ENCODE peak calls at places on chromosomes 13 and 19, in four cellular contexts. B, M, L and V are unnamed samples.

GRCh38 chr19:17471410-17472125 is 1.2 kb downstream of the SLC27A1 start:
- DNase-seq in B (no peak), M (no peak), L (no peak), V (no peak)

GRCh38 chr13:66264976-66265375 is 965.2 kb downstream of the PCDH9 start:
- DNase-seq in B (peak; percentile 1), M (no peak), L (no peak), V (no peak)

GRCh38 chr13:46953331-46953730 is 56.5 kb upstream of the HTR2A start:
- DNase-seq in B (no peak), M (no peak), L (no peak), V (no peak)

GRCh38 chr13:90201676-90202425 is 1145.6 kb upstream of the MIR17HG start:
- DNase-seq in B (no peak), M (no peak), L (no peak), V (no peak)

GRCh38 chr19:50325310-50326100 is 3.7 kb downstream of the KCNC3 start:
- DNase-seq in B (peak; percentile 13), M (peak; percentile 97), L (peak; percentile 97), V (peak; percentile 96)

GRCh38 chr19:46239193-46239767 is 9.7 kb downstream of the IGFL1 start:
- DNase-seq in B (no peak), M (no peak), L (no peak), V (no peak)

GRCh38 chr13:39892731-39893293 is 237.3 kb downstream of the COG6 start:
- DNase-seq in B (no peak), M (no peak), L (no peak), V (no peak)

GRCh38 chr13:33312150-33312908 is 26.8 kb upstream of the STARD13 start:
- DNase-seq in B (peak; percentile 37), M (no peak), L (no peak), V (peak; percentile 56)

GRCh38 chr13:82447452-82448030 is 1434.7 kb downstream of the SLITRK1 start:
- DNase-seq in B (no peak), M (no peak), L (no peak), V (no peak)

GRCh38 chr19:8459520-8460260 is 14.9 kb downstream of the HNRNPM start:
- DNase-seq in B (peak; percentile 86), M (no peak), L (no peak), V (no peak)

GRCh38 chr19:50285833-50286232 is 43.3 kb downstream of the KCNC3 start:
- DNase-seq in B (no peak), M (no peak), L (no peak), V (no peak)

GRCh38 chr19:16259385-16260159 is 61.9 kb downstream of the AP1M1 start:
- DNase-seq in B (no peak), M (no peak), L (no peak), V (no peak)

GRCh38 chr13:77698211-77699058 is 948 bp downstream of the SLAIN1 start:
- DNase-seq in B (no peak), M (peak; percentile 67), L (peak; percentile 57), V (peak; percentile 53)

GRCh38 chr19:1105217-1105872 is 1.6 kb downstream of the GPX4 start:
- DNase-seq in B (peak; percentile 35), M (no peak), L (no peak), V (no peak)

GRCh38 chr13:107824636-107825035 is 390.7 kb downstream of the LIG4 start:
- DNase-seq in B (no peak), M (no peak), L (no peak), V (no peak)

GRCh38 chr19:56874530-56874929 is 34.0 kb upstream of the PEG3 start:
- DNase-seq in B (no peak), M (no peak), L (no peak), V (no peak)

GRCh38 chr19:19459099-19459498 is 53.6 kb downstream of the GATAD2A start:
- DNase-seq in B (peak; percentile 73), M (no peak), L (no peak), V (no peak)

GRCh38 chr13:20989883-20990282 is 71.5 kb downstream of the LATS2 start:
- DNase-seq in B (no peak), M (no peak), L (no peak), V (no peak)

GRCh38 chr13:76637651-76638111 is 248.5 kb downstream of the KCTD12 start:
- DNase-seq in B (peak; percentile 1), M (no peak), L (no peak), V (no peak)

GRCh38 chr13:45396548-45397095 is 21.6 kb downstream of the SLC25A30 start:
- DNase-seq in B (peak; percentile 23), M (no peak), L (no peak), V (peak; percentile 83)

GRCh38 chr13:45391926-45392325 is 26.2 kb downstream of the SLC25A30 start:
- DNase-seq in B (no peak), M (no peak), L (no peak), V (no peak)

GRCh38 chr13:45398862-45399261 is 19.3 kb downstream of the SLC25A30 start:
- DNase-seq in B (no peak), M (no peak), L (no peak), V (no peak)

GRCh38 chr13:45392811-45393210 is 25.4 kb downstream of the SLC25A30 start:
- DNase-seq in B (no peak), M (no peak), L (no peak), V (no peak)

DNA sequence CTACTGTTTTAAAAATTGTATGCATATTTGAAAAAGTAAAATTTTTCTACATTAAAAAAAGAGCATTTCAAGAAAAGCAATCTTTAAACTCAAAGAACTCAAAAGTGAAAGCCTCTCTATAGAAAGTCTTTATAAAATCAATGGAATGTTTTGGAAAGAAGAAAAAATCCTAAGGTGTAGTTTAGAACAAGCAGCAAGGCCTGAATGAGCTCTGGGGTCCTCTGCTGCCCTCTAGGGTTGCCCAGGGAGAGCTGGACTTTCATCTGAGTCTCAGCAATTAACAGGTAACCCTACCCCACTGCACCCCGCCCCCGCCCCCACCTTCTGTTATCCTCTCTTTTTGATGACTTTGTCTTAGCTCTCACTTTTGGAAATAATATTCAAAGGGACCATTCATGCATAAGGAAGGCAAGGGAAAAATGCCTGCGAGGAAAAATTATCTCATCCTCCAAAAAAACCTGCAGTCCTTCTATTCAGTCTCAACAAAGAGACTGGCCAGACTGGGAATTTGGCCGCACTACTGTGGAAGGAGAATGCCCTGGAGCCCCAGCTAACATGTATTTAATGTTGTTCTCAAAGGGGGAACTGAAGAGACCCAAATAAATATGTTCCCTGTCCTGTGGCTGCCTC is 24.1 kb downstream of the SLC25A30 start:
- DNase-seq in B (peak; percentile 54), M (peak; percentile 49), L (peak; percentile 72), V (peak; percentile 79)
- H4K5ac ChIP-seq in B (no peak overlapping the region), M (no peak overlapping the region), L (no peak overlapping the region), V (no peak overlapping the region)

GRCh38 chr19:52343548-52343947 is 7.5 kb downstream of the ZNF610 start:
- DNase-seq in B (peak; percentile 13), M (peak; percentile 84), L (peak; percentile 85), V (peak; percentile 89)

DNA sequence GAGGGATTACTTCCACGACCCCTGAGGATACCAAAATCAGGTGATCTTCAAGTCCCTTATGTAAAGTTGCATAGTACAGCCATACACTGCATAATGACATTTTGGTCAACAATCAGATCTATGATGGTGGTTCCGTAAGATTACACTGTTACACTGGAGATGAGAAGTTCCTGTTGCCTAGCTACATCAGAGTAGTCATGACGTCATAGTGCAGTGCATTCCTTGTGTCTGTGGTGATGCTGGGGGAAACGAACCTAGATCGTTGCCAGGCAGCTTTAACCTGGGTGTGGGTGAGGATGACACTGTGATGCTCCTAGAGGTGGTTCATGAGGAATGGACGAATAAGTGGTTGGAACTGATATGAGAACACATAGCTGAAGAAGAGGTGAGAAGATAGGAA is 9.1 kb downstream of the ZNF610 start:
- DNase-seq in B (no peak), M (no peak), L (no peak), V (peak; percentile 38)
- H3K56ac ChIP-seq in B (no peak overlapping the region), M (no peak overlapping the region), L (no peak overlapping the region), V (no peak overlapping the region)

GRCh38 chr13:95292622-95293021 is 8.6 kb downstream of the ABCC4 start:
- DNase-seq in B (no peak), M (no peak), L (no peak), V (no peak)

DNA sequence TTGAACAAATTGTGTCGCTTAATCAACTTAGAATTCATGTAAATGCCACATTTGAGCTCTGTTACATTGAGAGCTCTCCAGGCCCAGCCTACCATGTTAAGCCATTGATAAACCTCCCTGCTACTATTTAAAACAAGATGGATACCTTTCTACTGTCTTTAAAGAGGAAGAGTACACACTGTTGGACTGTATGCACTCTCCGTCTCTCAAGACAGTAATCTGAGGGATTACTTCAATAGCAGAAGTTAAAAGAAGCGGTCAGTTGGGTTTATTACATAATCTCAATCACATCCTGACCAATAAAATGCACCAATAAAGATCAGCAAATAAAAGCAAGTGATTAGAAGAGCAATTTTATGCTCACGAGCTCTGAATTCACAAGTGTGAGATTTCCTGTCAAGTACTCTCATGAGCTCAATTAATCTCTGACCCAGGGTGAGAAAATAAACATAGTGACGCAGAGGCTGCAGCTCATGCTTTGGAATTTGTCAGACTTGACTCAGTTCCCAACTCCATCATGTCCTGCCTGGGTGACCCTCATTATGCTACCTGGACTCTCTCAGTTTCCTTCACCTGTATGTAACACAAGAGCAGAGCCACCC is 12.3 kb downstream of the ABCC4 start:
- DNase-seq in B (no peak), M (no peak), L (no peak), V (no peak)
- H4K5ac ChIP-seq in B (no peak overlapping the region), M (no peak overlapping the region), L (no peak overlapping the region), V (no peak overlapping the region)

DNA sequence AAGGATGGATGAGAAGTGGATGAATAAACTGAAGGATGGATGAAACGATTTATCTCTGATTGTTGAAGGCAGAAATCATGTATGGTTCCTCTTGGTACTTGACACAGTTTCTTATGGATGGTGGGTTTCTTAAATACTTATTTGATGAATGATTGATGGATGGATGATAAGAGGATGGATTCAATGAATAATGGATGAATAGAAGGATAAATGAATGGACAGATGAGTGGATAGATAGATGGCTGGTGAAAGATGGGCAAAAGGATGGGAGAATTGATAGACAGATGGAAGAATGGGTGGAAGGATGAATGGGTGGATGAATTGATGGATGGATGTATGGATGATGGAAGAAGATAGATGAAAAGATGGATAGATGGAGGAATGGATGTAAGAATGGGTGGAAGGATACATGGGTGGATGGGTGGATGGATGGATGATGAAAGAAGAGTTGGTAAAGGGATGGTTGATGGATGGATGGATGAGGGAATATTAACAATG is 1.8 kb downstream of the ELSPBP1 start:
- DNase-seq in B (no peak), M (no peak), L (no peak), V (no peak)
- H3K56ac ChIP-seq in B (no peak overlapping the region), M (peak overlapping the region; percentile 84), L (no peak overlapping the region), V (no peak overlapping the region)

GRCh38 chr19:10019246-10019645 is 6.0 kb downstream of the RDH8 start:
- DNase-seq in B (no peak), M (no peak), L (no peak), V (no peak)
- H4K5ac ChIP-seq in B (no peak overlapping the region), M (no peak overlapping the region), L (no peak overlapping the region), V (no peak overlapping the region)

GRCh38 chr19:11148001-11148400 is 7.6 kb downstream of the SPC24 start:
- DNase-seq in B (no peak), M (no peak), L (no peak), V (no peak)
- H3K56ac ChIP-seq in B (no peak overlapping the region), M (no peak overlapping the region), L (no peak overlapping the region), V (no peak overlapping the region)

DNA sequence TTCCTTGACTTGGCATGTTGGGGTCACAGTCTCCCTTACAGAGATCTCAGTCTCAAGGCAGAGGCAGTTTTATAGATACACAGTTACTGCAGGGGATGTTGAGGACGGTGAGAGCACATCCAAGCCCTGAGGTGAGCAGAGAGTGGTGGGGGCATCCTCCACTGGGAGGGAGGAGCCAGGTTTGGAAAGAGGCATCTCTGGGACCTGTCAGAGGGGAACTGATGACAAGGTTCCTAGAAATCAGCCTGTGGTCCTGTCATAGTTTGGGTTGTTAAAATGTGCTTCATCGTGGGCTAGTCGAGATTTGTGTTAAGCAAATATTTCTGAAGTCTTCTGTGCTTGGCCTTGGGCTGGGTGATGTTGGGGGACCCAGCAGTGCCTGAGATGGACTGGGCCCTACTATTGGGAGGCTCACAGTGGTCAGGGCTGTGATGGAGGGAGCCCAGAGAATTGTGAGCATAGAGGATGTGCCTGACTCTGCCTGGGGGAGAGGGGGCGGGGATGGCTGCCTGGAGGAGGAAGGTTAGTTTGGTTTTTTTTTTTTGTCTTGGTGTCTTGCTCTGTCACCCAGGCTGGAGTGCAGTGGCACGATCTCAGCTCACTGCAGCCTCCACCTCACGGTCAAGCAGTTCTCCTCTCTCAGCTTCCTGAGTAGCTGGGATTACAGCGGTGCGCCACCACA is 3.9 kb downstream of the SUPT5H start:
- DNase-seq in B (no peak), M (no peak), L (no peak), V (no peak)
- H4K5ac ChIP-seq in B (no peak overlapping the region), M (no peak overlapping the region), L (no peak overlapping the region), V (no peak overlapping the region)